ENCODE peak calls at places on chromosome 12, in five cellular contexts. C, G, A, U and E are unnamed samples.

GRCh38 chr12:63382930-63383329 is 231.9 kb upstream of the AVPR1A start:
- DNase-seq in C (no peak), G (no peak), A (no peak), U (no peak), E (no peak)

GRCh38 chr12:54479421-54479820 is 6.0 kb upstream of the GTSF1 start:
- DNase-seq in C (no peak), G (no peak), A (no peak), U (peak; percentile 69), E (no peak)

GRCh38 chr12:95446511-95446910 is 27.4 kb upstream of the METAP2 start:
- DNase-seq in C (peak; percentile 70), G (peak; percentile 53), A (no peak), U (peak; percentile 7), E (no peak)

GRCh38 chr12:30823140-30823669 is 68.5 kb upstream of the CAPRIN2 start:
- DNase-seq in C (peak; percentile 66), G (peak; percentile 29), A (peak; percentile 26), U (no peak), E (no peak)

GRCh38 chr12:63226792-63227463 is 75.9 kb upstream of the AVPR1A start:
- DNase-seq in C (no peak), G (no peak), A (no peak), U (no peak), E (no peak)

GRCh38 chr12:5745251-5745888 is 199.7 kb downstream of the ANO2 start:
- DNase-seq in C (peak; percentile 66), G (peak; percentile 73), A (peak; percentile 3), U (peak; percentile 58), E (peak; percentile 65)

GRCh38 chr12:67366530-67367196 is 97.5 kb downstream of the CAND1 start:
- DNase-seq in C (no peak), G (no peak), A (no peak), U (peak; percentile 66), E (no peak)

GRCh38 chr12:131460516-131460915 is 250.4 kb upstream of the SFSWAP start:
- DNase-seq in C (peak; percentile 2), G (no peak), A (no peak), U (no peak), E (no peak)

GRCh38 chr12:75813066-75813465 is 218.5 kb downstream of the PHLDA1 start:
- DNase-seq in C (no peak), G (no peak), A (no peak), U (no peak), E (no peak)